ENCODE peak calls at places on chromosome 7, in eight cellular contexts. N is mammary epithelial cell, C is substantia nigra, Z is colonic mucosa, L is psoas muscle, B is body of pancreas, G is coronary artery, D is GM23248. T is an unnamed sample.

GRCh38 chr7:135285547-135285946 is 51.9 kb downstream of the STRA8 start:
- DNase-seq in C (no peak), L (no peak), D (no peak), G (no peak), Z (no peak), N (no peak), B (no peak), T (no peak)

GRCh38 chr7:136687693-136688322 is 180.6 kb upstream of the CHRM2 start:
- DNase-seq in L (no peak), C (no peak), G (no peak), D (peak; percentile 49), Z (no peak), N (peak; percentile 13), B (no peak), T (no peak)

GRCh38 chr7:123823898-123824753 is 20.8 kb upstream of the HYAL4 start:
- DNase-seq in B (no peak), C (no peak), L (no peak), Z (no peak), N (no peak), D (no peak), G (no peak), T (no peak)

GRCh38 chr7:84729284-84729683 is 457.6 kb downstream of the SEMA3D start:
- DNase-seq in G (no peak), N (no peak), L (no peak), B (no peak), D (peak; percentile 62), Z (no peak), C (no peak), T (no peak)

GRCh38 chr7:2128601-2129375 is 104.0 kb downstream of the MAD1L1 start:
- DNase-seq in L (no peak), B (no peak), C (no peak), G (no peak), N (no peak), D (no peak), Z (no peak), T (no peak)

GRCh38 chr7:1567893-1568292 is 1.9 kb downstream of the PSMG3 start:
- DNase-seq in L (peak; percentile 63), Z (no peak), G (no peak), B (no peak), C (no peak), D (peak; percentile 91), N (no peak), T (no peak)

GRCh38 chr7:25565949-25566348 is 337.7 kb upstream of the NPVF start:
- DNase-seq in Z (peak; percentile 69), N (peak; percentile 38), L (peak; percentile 64), G (no peak), C (no peak), B (peak; percentile 59), D (peak; percentile 67), T (peak; percentile 45)

GRCh38 chr7:27651702-27652101 is 11.0 kb downstream of the HIBADH start:
- DNase-seq in L (no peak), G (no peak), C (no peak), D (no peak), B (no peak), Z (no peak), N (no peak), T (no peak)

GRCh38 chr7:20794676-20795075 is 8.0 kb upstream of the SP8 start:
- DNase-seq in D (no peak), L (no peak), N (no peak), B (no peak), Z (no peak), G (no peak), C (no peak), T (no peak)

GRCh38 chr7:1667566-1668485 is 2.3 kb upstream of the ELFN1 start:
- DNase-seq in D (no peak), C (no peak), L (peak; percentile 43), B (no peak), G (peak; percentile 52), Z (no peak), N (no peak), T (no peak)

GRCh38 chr7:76054129-76055120 is 6.5 kb downstream of the MDH2 start:
- DNase-seq in L (peak; percentile 72), D (peak; percentile 74), C (no peak), Z (no peak), G (no peak), B (peak; percentile 25), N (peak; percentile 91), T (no peak)

GRCh38 chr7:112357136-112357535 is 93.1 kb upstream of the IFRD1 start:
- DNase-seq in B (no peak), N (no peak), L (no peak), C (no peak), D (no peak), Z (no peak), G (no peak), T (no peak)

GRCh38 chr7:13848576-13849527 is 140.6 kb downstream of the ETV1 start:
- DNase-seq in L (no peak), B (no peak), N (no peak), G (no peak), C (no peak), D (peak; percentile 56), Z (no peak), T (no peak)

GRCh38 chr7:158614695-158615094 is 27.1 kb upstream of the PTPRN2 start:
- DNase-seq in L (no peak), C (no peak), G (no peak), D (peak; percentile 82), Z (no peak), N (no peak), B (no peak), T (no peak)

GRCh38 chr7:33986951-33987948 is 81.9 kb downstream of the BMPER start:
- DNase-seq in B (no peak), Z (no peak), L (no peak), G (no peak), C (no peak), N (peak; percentile 96), D (peak; percentile 98), T (no peak)

GRCh38 chr7:64300641-64301405 is 12.9 kb upstream of the ZNF736 start:
- DNase-seq in L (no peak), Z (no peak), B (peak; percentile 27), N (peak; percentile 71), G (no peak), C (no peak), D (no peak), T (no peak)

GRCh38 chr7:12861070-12861469 is 173.6 kb downstream of the ARL4A start:
- DNase-seq in N (no peak), B (peak; percentile 61), L (no peak), Z (no peak), C (no peak), D (no peak), G (no peak), T (no peak)

GRCh38 chr7:16741676-16742075 is 11.9 kb upstream of the TSPAN13 start:
- DNase-seq in Z (no peak), B (no peak), L (no peak), G (no peak), D (peak; percentile 20), C (no peak), N (peak; percentile 62), T (no peak)

DNA sequence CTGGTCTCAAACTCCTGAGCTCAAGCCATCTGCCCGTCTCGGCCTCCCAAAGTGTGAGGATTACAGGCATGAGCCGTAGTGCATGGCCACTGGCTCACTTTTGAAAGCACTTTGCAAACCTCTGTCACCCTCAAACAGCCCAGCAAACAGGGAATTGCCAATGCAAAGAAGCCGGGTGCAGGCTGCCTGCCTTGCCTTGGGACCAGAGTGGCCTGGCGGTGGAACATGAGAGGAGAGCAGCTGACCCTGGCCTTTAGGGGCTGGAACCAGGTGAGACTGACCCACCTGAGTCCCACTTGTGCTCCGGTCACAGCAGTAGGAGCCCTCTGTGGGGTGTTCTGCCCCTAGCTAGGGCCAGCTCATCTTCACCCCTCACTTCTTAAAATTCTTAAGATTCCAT is 237.1 kb upstream of the GALNT17 start:
- DNase-seq in B (no peak), G (no peak), N (no peak), C (no peak), Z (no peak), L (no peak), D (no peak), T (no peak)
- H3K27ac ChIP-seq in B (no peak overlapping the region), G (no peak overlapping the region), N (no peak overlapping the region), C (no peak overlapping the region), Z (no peak overlapping the region), L (no peak overlapping the region), D (no peak overlapping the region), T (no peak overlapping the region)

DNA sequence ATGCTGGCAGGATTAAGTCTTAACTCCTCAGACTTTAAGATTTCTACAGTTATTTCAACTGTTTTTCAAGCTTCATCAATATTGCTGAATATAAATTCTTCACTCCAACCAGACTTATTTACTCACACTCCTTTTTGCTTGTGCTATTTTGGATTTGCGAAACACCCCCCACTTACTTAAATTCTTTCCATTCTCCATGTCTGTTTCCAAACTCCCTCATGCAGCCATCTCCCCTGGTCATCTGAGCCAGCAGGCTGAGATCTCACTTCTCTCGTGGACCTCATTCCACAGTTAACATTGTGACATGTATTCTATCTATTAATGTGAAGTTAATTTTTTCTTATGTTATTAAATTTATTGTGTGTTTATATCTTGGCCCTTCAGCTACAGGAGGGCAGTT is 188.9 kb upstream of the HDAC9 start:
- DNase-seq in C (no peak), G (no peak), D (no peak), N (no peak), L (no peak), B (no peak), Z (no peak), T (no peak)
- H3K27ac ChIP-seq in C (no peak overlapping the region), G (no peak overlapping the region), D (no peak overlapping the region), N (no peak overlapping the region), L (no peak overlapping the region), B (no peak overlapping the region), Z (no peak overlapping the region), T (no peak overlapping the region)

DNA sequence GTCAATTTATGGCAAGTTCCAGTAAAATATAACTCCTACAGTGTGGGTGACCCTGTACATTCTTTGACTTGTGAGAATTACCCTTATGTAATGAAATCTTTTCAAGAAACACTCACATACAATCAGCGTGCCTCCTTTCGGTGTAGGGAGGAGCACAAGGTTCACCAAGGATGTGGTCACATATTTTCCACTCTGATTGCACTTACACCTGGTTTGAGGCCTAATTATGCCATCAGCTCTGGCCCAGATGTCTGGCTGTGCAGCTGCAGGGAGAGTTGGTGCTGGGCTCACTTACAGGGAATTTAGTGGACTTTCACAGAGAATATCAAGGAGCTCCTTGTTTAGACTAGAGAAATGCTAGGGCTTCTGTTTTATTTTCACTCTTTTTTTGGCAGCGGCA is 146.0 kb upstream of the STEAP4 start:
- DNase-seq in B (no peak), L (no peak), N (no peak), D (no peak), Z (no peak), C (no peak), G (no peak), T (no peak)
- H3K27ac ChIP-seq in B (no peak overlapping the region), L (no peak overlapping the region), N (no peak overlapping the region), D (no peak overlapping the region), Z (no peak overlapping the region), C (no peak overlapping the region), G (no peak overlapping the region), T (no peak overlapping the region)

DNA sequence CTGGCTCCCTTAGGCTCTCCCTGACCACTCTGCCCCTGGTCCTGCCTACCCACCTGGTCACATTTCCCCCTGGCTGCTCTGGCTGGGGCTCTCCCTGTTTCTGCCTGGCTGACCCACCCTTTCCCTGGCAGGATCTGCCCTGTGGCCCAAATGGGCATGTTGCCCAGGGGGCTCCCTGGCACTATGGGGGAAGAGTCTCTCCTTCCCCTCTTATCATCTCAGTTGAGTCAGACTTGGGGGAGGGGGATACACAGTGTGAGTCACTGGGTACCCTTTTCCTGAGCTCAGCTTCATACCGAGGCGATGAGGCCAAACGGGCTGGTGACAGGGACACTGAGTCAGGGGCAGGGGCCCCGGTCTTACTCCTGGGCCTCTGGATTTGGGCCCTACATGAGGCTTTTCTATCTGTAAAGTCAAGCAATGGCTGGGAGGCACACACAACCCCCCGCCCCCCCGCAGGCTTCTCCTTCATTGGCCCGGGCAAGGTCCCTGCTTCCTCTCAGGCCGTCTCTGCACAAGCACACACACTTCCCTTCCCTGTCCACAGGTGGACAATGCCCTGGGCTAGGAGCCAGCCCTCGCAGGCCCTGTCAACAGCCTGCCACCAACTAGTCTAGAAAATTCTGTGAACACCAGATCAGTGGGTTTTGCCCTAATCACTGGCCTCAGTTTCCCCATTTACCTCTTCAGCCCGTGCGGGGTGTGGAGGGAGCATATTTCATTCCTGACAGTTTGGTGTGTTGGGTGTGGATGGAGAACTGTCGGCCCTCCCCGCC is 627 bp upstream of the FLNC start:
- DNase-seq in L (peak; percentile 86), Z (no peak), B (peak; percentile 51), D (peak; percentile 71), G (no peak), C (no peak), N (no peak), T (no peak)
- H3K27ac ChIP-seq in L (peak overlapping the region; percentile 100), Z (no peak overlapping the region), B (no peak overlapping the region), D (peak overlapping the region; percentile 90), G (peak overlapping the region; percentile 90), C (no peak overlapping the region), N (no peak overlapping the region), T (no peak overlapping the region)

T was measured in caudate nucleus.